ENCODE peak calls at places on chromosomes 13 and 19, in six cellular contexts. U is CD8-positive, alpha-beta T cell; B is GM06990; P is RWPE1; W is fibroblast of mammary gland; G is endothelial cell of umbilical vein. H is an unnamed sample.

GRCh38 chr19:48608798-48609263 is 2.3 kb downstream of the SPACA4 start:
- DNase-seq in B (no peak), P (peak; percentile 51), W (peak; percentile 48), G (no peak), U (peak; percentile 51), H (no peak)

GRCh38 chr19:873084-874019 is 13.9 kb downstream of the CFD start:
- DNase-seq in G (no peak), B (peak; percentile 72), W (peak; percentile 65), P (peak; percentile 76), U (peak; percentile 78), H (no peak)

GRCh38 chr19:33819875-33820781 is 23.5 kb downstream of the KCTD15 start:
- DNase-seq in W (peak; percentile 35), G (peak; percentile 55), U (peak; percentile 52), B (no peak), P (peak; percentile 90), H (peak; percentile 48)

GRCh38 chr19:898663-899062 is 5.4 kb downstream of the RNU6-9 start:
- DNase-seq in U (peak; percentile 56), G (no peak), W (no peak), B (peak; percentile 38), P (no peak), H (no peak)

GRCh38 chr13:23850134-23850533 is 39.1 kb downstream of the MIPEP start:
- DNase-seq in W (no peak), P (no peak), U (no peak), G (no peak), B (no peak), H (no peak)

GRCh38 chr19:39139305-39140194 is 14.0 kb downstream of the PAK4 start:
- DNase-seq in W (no peak), P (no peak), G (no peak), U (no peak), B (no peak), H (no peak)

GRCh38 chr19:45475537-45476348 is 7.9 kb downstream of the FOSB start:
- DNase-seq in U (no peak), G (no peak), P (no peak), W (no peak), B (no peak), H (no peak)

GRCh38 chr19:4066176-4066606 is 508 bp downstream of the ZBTB7A start:
- DNase-seq in G (no peak), W (no peak), P (no peak), U (peak; percentile 65), B (no peak), H (no peak)

GRCh38 chr19:3554254-3555083 is 2.9 kb downstream of the MFSD12 start:
- DNase-seq in G (no peak), W (no peak), U (peak; percentile 38), P (no peak), B (no peak), H (no peak)

DNA sequence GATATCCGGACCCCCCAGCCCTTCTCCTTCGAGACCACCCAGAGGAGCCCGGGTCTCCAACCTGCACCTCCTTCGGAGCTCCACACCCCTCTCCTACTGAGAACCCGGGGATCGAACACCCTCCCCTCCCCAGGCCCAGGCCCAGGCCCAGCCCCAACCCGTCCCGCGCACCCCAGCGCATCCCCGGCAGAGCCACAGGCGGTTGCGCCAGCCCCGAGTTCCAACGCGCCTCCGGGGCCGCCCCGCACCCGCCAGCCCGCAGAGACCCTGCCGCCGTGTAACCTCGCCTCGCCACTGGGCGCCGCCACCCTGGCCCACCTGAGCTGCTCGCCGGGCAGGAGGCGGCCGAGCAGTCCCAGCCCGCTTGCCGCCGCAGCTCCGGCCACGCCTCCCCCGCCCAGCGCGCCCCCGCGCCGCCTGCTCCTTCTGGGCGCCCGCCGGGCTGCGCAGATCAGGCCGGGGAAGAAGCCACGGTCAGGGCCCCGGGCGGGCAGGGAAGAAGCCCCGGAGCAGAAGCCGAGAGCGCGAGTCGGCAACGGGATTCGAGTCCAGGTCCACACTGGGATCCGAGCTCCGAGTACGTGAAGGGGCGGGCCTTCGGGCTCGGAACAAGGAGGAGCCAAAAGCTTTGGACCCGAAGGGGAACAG is at the start of gene MBOAT7:
- DNase-seq in W (no peak), U (no peak), P (no peak), B (no peak), G (no peak), H (no peak)
- TF ChIP-seq CTCF in W (no peak), U (no peak), P (peak; percentile 56), B (no peak), G (peak; percentile 6), H (peak; percentile 48)

DNA sequence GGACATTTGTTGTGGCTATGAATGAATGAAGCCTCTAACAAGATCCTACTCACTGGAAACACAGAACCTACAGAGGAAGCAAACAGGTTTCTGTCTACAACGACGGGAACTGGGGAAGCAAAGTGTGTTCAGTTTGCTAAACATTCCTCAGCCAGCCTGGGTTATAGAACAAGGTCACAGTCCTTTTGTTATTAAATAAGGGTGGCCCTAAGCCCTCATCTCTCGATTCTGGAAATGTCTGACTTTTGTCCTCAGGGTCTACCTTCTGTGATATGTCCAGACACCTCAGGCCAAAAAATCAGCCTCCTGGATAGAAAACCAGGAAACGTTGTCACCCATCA is 64.6 kb upstream of the ARHGEF7 start:
- DNase-seq in W (no peak), G (no peak), U (no peak), B (no peak), P (no peak), H (no peak)
- TF ChIP-seq CTCF in W (no peak), G (peak; percentile 23), U (no peak), B (no peak), P (no peak), H (peak; percentile 8)

GRCh38 chr13:95155093-95155492 is 146.2 kb downstream of the ABCC4 start:
- DNase-seq in W (peak; percentile 25), P (no peak), U (no peak), B (no peak), G (no peak), H (no peak)

GRCh38 chr13:95155504-95155903 is 145.7 kb downstream of the ABCC4 start:
- DNase-seq in B (no peak), U (no peak), G (no peak), W (no peak), P (no peak), H (no peak)

GRCh38 chr13:95156208-95156607 is 145.0 kb downstream of the ABCC4 start:
- DNase-seq in G (peak; percentile 50), U (no peak), W (peak; percentile 46), B (no peak), P (peak; percentile 6), H (no peak)

GRCh38 chr13:95153647-95154405 is 147.4 kb downstream of the ABCC4 start:
- DNase-seq in W (peak; percentile 31), U (no peak), B (no peak), G (peak; percentile 95), P (no peak), H (no peak)

GRCh38 chr13:95154441-95154886 is 146.8 kb downstream of the ABCC4 start:
- DNase-seq in P (peak; percentile 67), G (no peak), U (no peak), B (no peak), W (peak; percentile 17), H (no peak)
- TF ChIP-seq CTCF in P (no peak), G (no peak), U (no peak), B (no peak), W (no peak), H (no peak)

GRCh38 chr19:50465986-50466771 is 10.1 kb upstream of the EMC10 start:
- DNase-seq in U (no peak), B (no peak), G (no peak), W (no peak), P (no peak), H (peak; percentile 59)
- TF ChIP-seq CTCF in U (no peak), B (no peak), G (peak; percentile 29), W (no peak), P (no peak), H (peak; percentile 62)

GRCh38 chr19:55342044-55342531 is 2.4 kb downstream of the KMT5C start:
- DNase-seq in W (no peak), B (no peak), U (no peak), G (no peak), P (no peak), H (no peak)

GRCh38 chr19:55341191-55342043 is 1.7 kb downstream of the KMT5C start:
- DNase-seq in G (peak; percentile 11), B (peak; percentile 54), U (peak; percentile 43), W (peak; percentile 56), P (peak; percentile 84), H (peak; percentile 50)

GRCh38 chr19:55340784-55341147 is 1.1 kb downstream of the KMT5C start:
- DNase-seq in W (no peak), P (no peak), U (peak; percentile 30), B (no peak), G (peak; percentile 17), H (peak; percentile 25)

GRCh38 chr19:55340144-55340783 is 588 bp downstream of the KMT5C start:
- DNase-seq in W (no peak), U (peak; percentile 14), B (no peak), P (no peak), G (no peak), H (no peak)

GRCh38 chr19:55339225-55340143 is at the start of gene KMT5C:
- DNase-seq in B (peak; percentile 100), U (peak; percentile 100), G (peak; percentile 100), W (peak; percentile 100), P (peak; percentile 100), H (peak; percentile 100)
- TF ChIP-seq CTCF in B (no peak), U (no peak), G (peak; percentile 15), W (peak; percentile 31), P (no peak), H (peak; percentile 45)

GRCh38 chr19:55486043-55486970 is 1.3 kb downstream of the NAT14 start:
- DNase-seq in U (no peak), G (peak; percentile 29), P (no peak), W (peak; percentile 61), B (no peak), H (no peak)
- TF ChIP-seq CTCF in U (no peak), G (peak; percentile 6), P (no peak), W (peak; percentile 46), B (no peak), H (no peak)

DNA sequence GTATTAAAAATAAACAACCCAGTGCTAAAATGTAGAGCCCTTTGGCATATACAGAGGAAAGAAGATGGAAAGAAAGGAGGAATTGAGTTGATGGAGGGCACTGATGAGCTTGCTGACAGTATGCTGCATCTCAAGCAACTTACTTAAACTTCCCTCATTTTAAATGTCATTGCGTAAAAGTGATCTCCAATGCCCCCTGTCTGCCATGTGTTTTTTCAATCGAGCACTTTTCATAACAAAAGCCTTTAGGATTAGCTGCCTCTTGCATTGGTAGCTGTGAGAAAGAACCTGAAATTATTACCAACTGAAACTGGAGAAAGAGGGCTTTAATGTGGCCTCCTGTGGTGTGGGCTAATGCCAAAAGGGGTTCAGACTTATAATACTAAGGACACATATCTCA is 541.6 kb downstream of the SUCLA2 start:
- DNase-seq in P (no peak), B (no peak), W (peak; percentile 67), G (no peak), U (no peak), H (no peak)
- TF ChIP-seq CTCF in P (no peak), B (peak; percentile 19), W (peak; percentile 50), G (no peak), U (no peak), H (peak; percentile 38)

DNA sequence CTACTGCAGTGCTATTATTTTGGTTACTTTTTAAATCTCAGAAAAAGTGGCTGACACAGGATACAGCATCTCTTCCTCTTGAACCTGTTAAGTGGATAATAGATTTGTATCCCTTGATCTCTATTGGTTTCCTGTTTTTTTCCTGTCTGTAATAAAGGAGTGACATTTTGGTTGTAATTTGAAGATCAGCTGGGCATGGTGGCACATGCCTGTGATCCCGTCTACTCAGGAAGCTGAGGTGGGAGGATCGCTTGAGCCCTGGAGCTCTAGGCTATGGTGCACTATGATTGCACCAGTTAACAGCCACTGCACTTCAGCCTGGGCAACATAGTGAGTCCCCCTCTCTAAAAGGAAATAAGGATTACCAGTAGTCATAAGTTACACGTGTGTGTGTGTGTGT is 46.8 kb downstream of the METTL21C start:
- DNase-seq in W (no peak), B (no peak), U (no peak), G (peak; percentile 34), P (no peak), H (no peak)
- TF ChIP-seq CTCF in W (no peak), B (no peak), U (no peak), G (no peak), P (no peak), H (no peak)

H was measured in neural crest cell.